ENCODE peak calls at places on chromosomes 7 and 10, in four cellular contexts. Y is NCI-H510A treated with DMSO at 0.1 percent for 48 hours, D is psoas muscle, S is activated T-cell treated with anti-CD3 and anti-CD28 coated beads for 1 hour. L is an unnamed sample.

GRCh38 chr10:4538016-4538415 is 288.0 kb upstream of the AKR1E2 start:
- DNase-seq in Y (no peak), D (no peak), S (no peak), L (no peak)

GRCh38 chr7:69395072-69395714 is 203.1 kb upstream of the AUTS2 start:
- DNase-seq in Y (no peak), D (no peak), S (no peak), L (no peak)

GRCh38 chr7:47576031-47576908 is 5.6 kb downstream of the TNS3 start:
- DNase-seq in Y (peak), D (peak), S (no peak), L (no peak)

GRCh38 chr10:80664071-80664680 is 126.5 kb downstream of the SH2D4B start:
- DNase-seq in Y (peak), D (peak), S (peak), L (no peak)

GRCh38 chr7:103867874-103868273 is 121.6 kb downstream of the RELN start:
- DNase-seq in Y (no peak), D (no peak), S (no peak), L (no peak)

GRCh38 chr7:116356979-116357378 is 142.6 kb upstream of the CAV2 start:
- DNase-seq in Y (no peak), D (no peak), S (no peak), L (no peak)

GRCh38 chr7:152522551-152522950 is 86.7 kb upstream of the KMT2C start:
- DNase-seq in Y (peak), D (peak), S (no peak), L (peak)

GRCh38 chr7:2060701-2061100 is 172.0 kb downstream of the MAD1L1 start:
- DNase-seq in Y (no peak), D (no peak), S (no peak), L (no peak)

GRCh38 chr10:103241262-103242011 is 4.2 kb upstream of the RPEL1 start:
- DNase-seq in Y (peak), D (peak), S (no peak), L (peak)

GRCh38 chr7:150378115-150378852 is 846 bp upstream of the ZNF775 start:
- DNase-seq in Y (peak), D (peak), S (no peak), L (peak)

GRCh38 chr7:80496586-80496985 is 15.3 kb downstream of the GNAT3 start:
- DNase-seq in Y (no peak), D (no peak), S (no peak), L (no peak)

GRCh38 chr7:55550010-55550409 is 22.3 kb downstream of the VOPP1 start:
- DNase-seq in Y (peak), D (no peak), S (no peak), L (no peak)

GRCh38 chr10:79070091-79070610 is 1.4 kb downstream of the ZMIZ1 start:
- DNase-seq in Y (no peak), D (peak), S (no peak), L (no peak)

L was measured in DMS79 treated with DMSO at 0.1 percent for 48 hours.